ENCODE peak calls at places on chromosomes 12 and 14, in seven cellular contexts. T, H, U, I, R, C and L are unnamed samples.

GRCh38 chr14:100840751-100841444 is 15.0 kb downstream of the MEG3 start:
- DNase-seq in C (no peak), H (no peak), U (no peak), R (no peak), I (no peak), T (no peak), L (no peak)

GRCh38 chr12:109830718-109831117 is 2.5 kb downstream of the TRPV4 start:
- DNase-seq in T (no peak), U (no peak), C (no peak), R (no peak), H (no peak), I (no peak), L (no peak)

GRCh38 chr14:23487216-23487615 is 17.7 kb downstream of the NGDN start:
- DNase-seq in I (no peak), H (no peak), T (no peak), U (no peak), C (no peak), R (no peak), L (no peak)

GRCh38 chr14:51394391-51394790 is 154.3 kb downstream of the TMX1 start:
- DNase-seq in C (no peak), U (no peak), I (no peak), T (no peak), R (no peak), H (no peak), L (no peak)

GRCh38 chr14:65709576-65709975 is 297.0 kb downstream of the FUT8 start:
- DNase-seq in H (no peak), U (no peak), C (no peak), T (no peak), R (no peak), I (no peak), L (no peak)

GRCh38 chr14:79044894-79045624 is 874.9 kb downstream of the NRXN3 start:
- DNase-seq in U (no peak), C (no peak), T (no peak), H (no peak), R (no peak), I (no peak), L (no peak)

GRCh38 chr12:56078931-56079728 is 835 bp upstream of the ERBB3 start:
- DNase-seq in R (peak), T (peak), I (peak), U (peak), H (peak), C (no peak), L (peak)

GRCh38 chr12:122306407-122306806 is 40.1 kb upstream of the VPS33A start:
- DNase-seq in H (no peak), R (no peak), I (peak), T (peak), U (peak), C (no peak), L (no peak)

GRCh38 chr14:55589171-55589570 is 9.2 kb downstream of the KTN1 start:
- DNase-seq in U (no peak), H (no peak), I (no peak), R (no peak), T (no peak), C (no peak), L (no peak)

GRCh38 chr12:106134294-106134949 is 4.3 kb downstream of the NUAK1 start:
- DNase-seq in U (no peak), I (no peak), T (no peak), C (no peak), R (no peak), H (no peak), L (no peak)

GRCh38 chr14:77045570-77045890 is 17.0 kb upstream of the IRF2BPL start:
- DNase-seq in R (no peak), I (no peak), C (no peak), U (no peak), H (no peak), T (no peak), L (no peak)

GRCh38 chr12:1610072-1610643 is 15.8 kb upstream of the FBXL14 start:
- DNase-seq in I (no peak), T (no peak), C (no peak), U (no peak), H (no peak), R (no peak), L (no peak)

GRCh38 chr14:20632831-20633771 is 8.4 kb downstream of the OR6S1 start:
- DNase-seq in I (peak), U (peak), T (peak), H (peak), R (peak), C (peak), L (no peak)

GRCh38 chr14:23537351-23538048 is 14.1 kb downstream of the ZFHX2 start:
- DNase-seq in I (no peak), T (no peak), H (no peak), R (no peak), U (peak), C (no peak), L (no peak)

GRCh38 chr14:101134161-101134631 is 230.7 kb upstream of the RTL1 start:
- DNase-seq in U (no peak), R (peak), C (no peak), I (no peak), T (no peak), H (no peak), L (no peak)

GRCh38 chr14:65286443-65286842 is 126.1 kb upstream of the FUT8 start:
- DNase-seq in T (peak), H (no peak), R (peak), C (no peak), I (peak), U (no peak), L (no peak)

GRCh38 chr12:132400011-132400641 is 70.7 kb upstream of the GALNT9 start:
- DNase-seq in C (no peak), U (no peak), H (no peak), T (no peak), R (peak), I (no peak), L (no peak)

GRCh38 chr12:123034865-123035264 is 54.4 kb downstream of the ARL6IP4 start:
- DNase-seq in C (no peak), U (no peak), T (no peak), R (no peak), I (peak), H (no peak), L (no peak)

GRCh38 chr14:100547633-100548294 is 39.5 kb downstream of the BEGAIN start:
- DNase-seq in R (no peak), I (no peak), T (no peak), H (no peak), U (no peak), C (no peak), L (no peak)

GRCh38 chr12:51631591-51631990 is 40.6 kb downstream of the SCN8A start:
- DNase-seq in R (no peak), I (peak), C (no peak), T (no peak), H (no peak), U (no peak), L (no peak)

GRCh38 chr14:101217972-101218371 is 314.4 kb upstream of the RTL1 start:
- DNase-seq in T (no peak), U (peak), R (no peak), I (no peak), C (no peak), H (no peak), L (no peak)

GRCh38 chr14:43410631-43411030 is 1096.5 kb downstream of the FSCB start:
- DNase-seq in C (no peak), R (no peak), H (no peak), T (no peak), U (no peak), I (no peak), L (no peak)

GRCh38 chr12:111846016-111846415 is 4.0 kb downstream of the MAPKAPK5 start:
- DNase-seq in I (no peak), T (no peak), C (no peak), R (no peak), H (no peak), U (no peak), L (no peak)
- TF ChIP-seq TAF1 in I (no peak), T (no peak), C (no peak), R (no peak), H (no peak), U (no peak), L (no peak)

GRCh38 chr14:67697006-67697405 is 1.4 kb upstream of the RDH11 start:
- DNase-seq in R (no peak), C (no peak), U (no peak), H (no peak), I (no peak), T (no peak), L (no peak)
- TF ChIP-seq POLR2AphosphoS5 in R (no peak), C (no peak), U (no peak), H (no peak), I (no peak), T (no peak), L (no peak)

GRCh38 chr14:36452850-36453249 is 67.2 kb downstream of the NKX2-1 start:
- DNase-seq in H (no peak), I (no peak), T (no peak), C (no peak), R (no peak), U (no peak), L (no peak)
- TF ChIP-seq TAF1 in H (no peak), I (no peak), T (no peak), C (no peak), R (no peak), U (no peak), L (no peak)

GRCh38 chr12:75722714-75723200 is 211.3 kb upstream of the KRR1 start:
- DNase-seq in C (peak), H (peak), R (no peak), T (peak), I (peak), U (no peak), L (no peak)
- TF ChIP-seq POLR2AphosphoS5 in C (no peak), H (no peak), R (peak), T (no peak), I (no peak), U (no peak), L (no peak)

DNA sequence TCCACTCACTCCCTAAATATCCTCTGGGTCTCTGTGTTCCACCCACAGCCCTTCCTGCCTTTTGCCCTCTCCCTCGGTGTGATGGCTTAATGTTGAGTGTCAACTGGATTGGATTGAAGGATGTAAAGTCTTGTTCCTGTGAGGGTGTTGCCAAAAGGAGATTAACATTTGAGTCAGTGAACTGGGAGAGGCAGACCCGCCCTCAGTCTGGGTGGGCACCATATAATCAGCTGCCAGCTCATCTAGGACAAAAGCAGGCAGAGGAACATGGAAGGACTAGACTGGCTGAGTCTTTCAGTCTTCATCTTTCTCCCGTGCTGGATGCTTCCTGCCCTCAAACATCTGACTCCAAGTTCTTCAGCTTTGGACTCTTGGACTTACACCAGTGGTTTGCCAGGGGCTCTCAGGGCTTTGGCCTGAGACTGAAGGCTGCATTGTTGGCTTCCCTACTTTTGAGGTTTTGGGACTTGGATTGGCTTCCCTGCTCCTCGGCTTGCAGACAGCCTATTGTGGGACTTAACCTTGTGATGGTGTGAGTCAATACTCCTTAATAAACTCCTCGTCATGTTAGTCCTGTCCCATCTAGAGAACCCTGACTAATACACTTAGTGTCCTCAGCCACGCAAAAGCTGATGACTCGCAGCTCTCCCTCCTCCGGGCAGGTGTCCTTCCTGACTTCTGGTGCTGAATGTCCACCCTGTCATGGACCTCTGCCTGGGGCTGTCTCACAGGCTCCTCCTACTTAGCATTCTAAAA is 5.9 kb downstream of the DGLUCY start:
- DNase-seq in C (no peak), H (no peak), I (peak), R (no peak), T (no peak), U (no peak), L (no peak)
- TF ChIP-seq TAF1 in C (no peak), H (no peak), I (no peak), R (no peak), T (no peak), U (no peak), L (no peak)

GRCh38 chr12:48758737-48759136 is 30.2 kb downstream of the ADCY6 start:
- DNase-seq in T (no peak), H (no peak), I (no peak), U (no peak), C (no peak), R (no peak), L (no peak)

DNA sequence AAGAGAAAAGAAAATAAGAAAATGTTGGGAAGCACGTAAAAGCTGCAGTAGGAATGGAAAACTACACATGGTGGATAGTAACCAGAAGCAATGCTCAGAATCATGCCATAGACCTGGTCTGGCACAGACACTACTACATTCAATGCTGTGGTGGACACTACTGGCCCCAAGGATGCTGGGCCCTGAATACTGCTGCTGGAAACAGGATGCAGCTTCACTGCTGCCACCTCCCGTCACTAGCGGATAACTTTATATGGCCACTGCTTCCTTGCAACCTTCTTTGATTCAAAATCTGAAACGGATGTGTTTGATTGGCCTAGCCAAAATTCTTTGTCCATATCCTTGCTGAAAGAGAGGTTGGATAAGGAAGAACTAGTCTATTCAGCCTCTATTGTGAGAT is 30.7 kb downstream of the ADCY6 start:
- DNase-seq in R (no peak), I (no peak), H (no peak), U (no peak), T (no peak), C (no peak), L (no peak)
- TF ChIP-seq POLR2AphosphoS5 in R (no peak), I (no peak), H (no peak), U (no peak), T (no peak), C (no peak), L (no peak)

GRCh38 chr12:95114766-95115450 is 41.5 kb upstream of the NR2C1 start:
- DNase-seq in C (no peak), R (no peak), U (no peak), I (no peak), T (no peak), H (no peak), L (no peak)
- TF ChIP-seq TAF1 in C (no peak), R (no peak), U (no peak), I (no peak), T (no peak), H (no peak), L (no peak)